ENCODE peak calls at places on chromosomes 5 and 9, in six cellular contexts. One of them, this sample, is unnamed. For H3K9me3, the result is how much of the 10 kb centered on the place peaks cover.

GRCh38 chr9:36018755-36019720 is 17.7 kb upstream of the RECK start:
- DNase-seq in mammary epithelial cell: no peak
- DNase-seq in stomach: no peak
- DNase-seq in mucosa of descending colon: no peak
- DNase-seq in A549: no peak
- DNase-seq in body of pancreas: no peak
- DNase-seq in this sample: no peak

GRCh38 chr9:114709636-114710035 is 27.6 kb upstream of the TEX48 start:
- DNase-seq in mammary epithelial cell: no peak
- DNase-seq in stomach: no peak
- DNase-seq in mucosa of descending colon: no peak
- DNase-seq in A549: no peak
- DNase-seq in body of pancreas: no peak
- DNase-seq in this sample: no peak

GRCh38 chr5:2124434-2124833 is 241.7 kb upstream of the IRX4 start:
- DNase-seq in mammary epithelial cell: no peak
- DNase-seq in stomach: no peak
- DNase-seq in mucosa of descending colon: no peak
- DNase-seq in A549: no peak
- DNase-seq in body of pancreas: no peak
- DNase-seq in this sample: no peak

GRCh38 chr9:31394040-31394473 is 990.4 kb upstream of the ACO1 start:
- DNase-seq in mammary epithelial cell: peak
- DNase-seq in stomach: no peak
- DNase-seq in mucosa of descending colon: no peak
- DNase-seq in A549: no peak
- DNase-seq in body of pancreas: no peak
- DNase-seq in this sample: no peak

GRCh38 chr5:1385395-1386273 is 40.7 kb upstream of the CLPTM1L start:
- DNase-seq in mammary epithelial cell: peak
- DNase-seq in stomach: peak
- DNase-seq in mucosa of descending colon: peak
- DNase-seq in A549: peak
- DNase-seq in body of pancreas: peak
- DNase-seq in this sample: peak

GRCh38 chr5:176638437-176638836 is 8.0 kb downstream of the EIF4E1B start:
- DNase-seq in mammary epithelial cell: no peak
- DNase-seq in stomach: no peak
- DNase-seq in mucosa of descending colon: no peak
- DNase-seq in A549: no peak
- DNase-seq in body of pancreas: no peak
- DNase-seq in this sample: no peak

GRCh38 chr5:127878174-127878750 is 175.1 kb downstream of the CCDC192 start:
- DNase-seq in mammary epithelial cell: peak
- DNase-seq in stomach: peak
- DNase-seq in mucosa of descending colon: peak
- DNase-seq in A549: peak
- DNase-seq in body of pancreas: peak
- DNase-seq in this sample: peak

GRCh38 chr9:89021154-89021803 is 30.0 kb downstream of the S1PR3 start:
- DNase-seq in mammary epithelial cell: peak
- DNase-seq in stomach: peak
- DNase-seq in mucosa of descending colon: no peak
- DNase-seq in A549: peak
- DNase-seq in body of pancreas: peak
- DNase-seq in this sample: no peak

GRCh38 chr5:176541338-176542134 is 4.3 kb upstream of the RNF44 start:
- DNase-seq in mammary epithelial cell: peak
- DNase-seq in stomach: peak
- DNase-seq in mucosa of descending colon: peak
- DNase-seq in A549: peak
- DNase-seq in body of pancreas: no peak
- DNase-seq in this sample: peak

GRCh38 chr9:98365227-98365669 is 109.8 kb upstream of the TBC1D2 start:
- DNase-seq in mammary epithelial cell: peak
- DNase-seq in stomach: no peak
- DNase-seq in mucosa of descending colon: no peak
- DNase-seq in A549: peak
- DNase-seq in body of pancreas: no peak
- DNase-seq in this sample: peak

GRCh38 chr5:10460252-10460906 is 18.7 kb downstream of the ROPN1L start:
- DNase-seq in mammary epithelial cell: no peak
- DNase-seq in stomach: peak
- DNase-seq in mucosa of descending colon: peak
- DNase-seq in A549: peak
- DNase-seq in body of pancreas: peak
- DNase-seq in this sample: no peak

GRCh38 chr5:80835128-80835527 is 125.0 kb upstream of the RASGRF2 start:
- DNase-seq in mammary epithelial cell: no peak
- DNase-seq in stomach: no peak
- DNase-seq in mucosa of descending colon: no peak
- DNase-seq in A549: no peak
- DNase-seq in body of pancreas: no peak
- DNase-seq in this sample: no peak

GRCh38 chr5:93246093-93246855 is 334.7 kb downstream of the NR2F1-AS1 start:
- DNase-seq in mammary epithelial cell: no peak
- DNase-seq in stomach: no peak
- DNase-seq in mucosa of descending colon: no peak
- DNase-seq in A549: peak
- DNase-seq in body of pancreas: no peak
- DNase-seq in this sample: no peak

GRCh38 chr5:137734962-137735530 is 843 bp downstream of the KLHL3 start:
- DNase-seq in mammary epithelial cell: peak
- DNase-seq in stomach: peak
- DNase-seq in mucosa of descending colon: peak
- DNase-seq in A549: no peak
- DNase-seq in body of pancreas: peak
- DNase-seq in this sample: no peak

GRCh38 chr9:133210202-133210532 is 1.1 kb upstream of the OBP2B start:
- DNase-seq in mammary epithelial cell: peak
- DNase-seq in stomach: peak
- DNase-seq in mucosa of descending colon: no peak
- DNase-seq in A549: no peak
- DNase-seq in body of pancreas: peak
- DNase-seq in this sample: no peak

GRCh38 chr5:132678735-132679134 is 4.9 kb downstream of the IL4 start:
- DNase-seq in mammary epithelial cell: no peak
- DNase-seq in stomach: no peak
- DNase-seq in mucosa of descending colon: no peak
- DNase-seq in A549: no peak
- DNase-seq in body of pancreas: no peak
- DNase-seq in this sample: no peak

GRCh38 chr5:14713476-14714384 is 49.2 kb downstream of the OTULIN start:
- DNase-seq in mammary epithelial cell: no peak
- DNase-seq in stomach: no peak
- DNase-seq in mucosa of descending colon: no peak
- DNase-seq in A549: no peak
- DNase-seq in body of pancreas: no peak
- DNase-seq in this sample: no peak

GRCh38 chr5:101611039-101611438 is 685.0 kb downstream of the SLCO4C1 start:
- DNase-seq in mammary epithelial cell: no peak
- DNase-seq in stomach: no peak
- DNase-seq in mucosa of descending colon: no peak
- DNase-seq in A549: no peak
- DNase-seq in body of pancreas: no peak
- DNase-seq in this sample: no peak

DNA sequence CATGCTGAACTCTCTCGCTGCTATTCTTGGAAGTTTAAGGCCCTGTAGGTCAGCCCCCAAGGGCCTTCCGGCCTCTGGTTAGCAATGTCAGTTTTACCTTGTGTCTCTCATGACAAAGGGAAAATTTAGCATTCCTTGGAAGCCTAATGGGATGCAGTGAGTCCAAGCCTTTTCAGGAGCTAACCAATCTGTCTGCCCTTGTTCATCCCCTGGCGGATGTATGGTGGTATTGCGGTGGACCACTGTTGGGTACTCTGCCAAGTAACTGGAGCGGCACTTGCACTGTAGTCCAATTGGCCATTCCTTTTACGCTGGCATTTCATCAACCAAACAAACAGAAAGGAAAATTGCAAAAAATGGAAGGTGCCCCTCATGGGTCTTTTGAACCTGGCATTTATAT is 318.4 kb upstream of the NMUR2 start:
- DNase-seq in mammary epithelial cell: no peak
- DNase-seq in stomach: no peak
- DNase-seq in mucosa of descending colon: no peak
- DNase-seq in A549: no peak
- DNase-seq in body of pancreas: no peak
- DNase-seq in this sample: no peak
- TF ChIP-seq CTCF in mammary epithelial cell: no peak
- TF ChIP-seq CTCF in stomach: no peak
- TF ChIP-seq CTCF in mucosa of descending colon: no peak
- TF ChIP-seq CTCF in A549: no peak
- TF ChIP-seq CTCF in body of pancreas: no peak
- TF ChIP-seq CTCF in this sample: no peak

GRCh38 chr5:179089502-179089901 is 29.3 kb downstream of the ZNF354C start:
- DNase-seq in mammary epithelial cell: no peak
- DNase-seq in stomach: no peak
- DNase-seq in mucosa of descending colon: no peak
- DNase-seq in A549: no peak
- DNase-seq in body of pancreas: no peak
- DNase-seq in this sample: no peak
- H3K9me3 ChIP-seq in mammary epithelial cell: under half
- H3K9me3 ChIP-seq in stomach: half or more
- H3K9me3 ChIP-seq in mucosa of descending colon: half or more
- H3K9me3 ChIP-seq in A549: under half
- H3K9me3 ChIP-seq in body of pancreas: under half
- H3K9me3 ChIP-seq in this sample: under half

GRCh38 chr9:121499177-121499426 is 542 bp downstream of the GGTA1 start:
- DNase-seq in mammary epithelial cell: no peak
- DNase-seq in stomach: no peak
- DNase-seq in mucosa of descending colon: peak
- DNase-seq in A549: no peak
- DNase-seq in body of pancreas: no peak
- DNase-seq in this sample: no peak

GRCh38 chr9:121500165-121500478 is 478 bp upstream of the GGTA1 start:
- DNase-seq in mammary epithelial cell: no peak
- DNase-seq in stomach: no peak
- DNase-seq in mucosa of descending colon: no peak
- DNase-seq in A549: no peak
- DNase-seq in body of pancreas: no peak
- DNase-seq in this sample: no peak

GRCh38 chr9:121499427-121500164 is at the start of gene GGTA1:
- DNase-seq in mammary epithelial cell: peak
- DNase-seq in stomach: peak
- DNase-seq in mucosa of descending colon: peak
- DNase-seq in A549: peak
- DNase-seq in body of pancreas: peak
- DNase-seq in this sample: no peak

GRCh38 chr9:121498487-121499176 is 1.0 kb downstream of the GGTA1 start:
- DNase-seq in mammary epithelial cell: peak
- DNase-seq in stomach: peak
- DNase-seq in mucosa of descending colon: peak
- DNase-seq in A549: peak
- DNase-seq in body of pancreas: no peak
- DNase-seq in this sample: peak

GRCh38 chr9:121498150-121498486 is 1.5 kb downstream of the GGTA1 start:
- DNase-seq in mammary epithelial cell: peak
- DNase-seq in stomach: peak
- DNase-seq in mucosa of descending colon: no peak
- DNase-seq in A549: peak
- DNase-seq in body of pancreas: peak
- DNase-seq in this sample: peak
- TF ChIP-seq CTCF in mammary epithelial cell: peak
- TF ChIP-seq CTCF in stomach: peak
- TF ChIP-seq CTCF in mucosa of descending colon: peak
- TF ChIP-seq CTCF in A549: peak
- TF ChIP-seq CTCF in body of pancreas: peak
- TF ChIP-seq CTCF in this sample: peak

GRCh38 chr5:141319699-141320098 is 885 bp downstream of the TAF7 start:
- DNase-seq in mammary epithelial cell: no peak
- DNase-seq in stomach: no peak
- DNase-seq in mucosa of descending colon: no peak
- DNase-seq in A549: no peak
- DNase-seq in body of pancreas: no peak
- DNase-seq in this sample: no peak
- H3K9me3 ChIP-seq in mammary epithelial cell: half or more
- H3K9me3 ChIP-seq in stomach: half or more
- H3K9me3 ChIP-seq in mucosa of descending colon: half or more
- H3K9me3 ChIP-seq in A549: half or more
- H3K9me3 ChIP-seq in body of pancreas: under half
- H3K9me3 ChIP-seq in this sample: under half

DNA sequence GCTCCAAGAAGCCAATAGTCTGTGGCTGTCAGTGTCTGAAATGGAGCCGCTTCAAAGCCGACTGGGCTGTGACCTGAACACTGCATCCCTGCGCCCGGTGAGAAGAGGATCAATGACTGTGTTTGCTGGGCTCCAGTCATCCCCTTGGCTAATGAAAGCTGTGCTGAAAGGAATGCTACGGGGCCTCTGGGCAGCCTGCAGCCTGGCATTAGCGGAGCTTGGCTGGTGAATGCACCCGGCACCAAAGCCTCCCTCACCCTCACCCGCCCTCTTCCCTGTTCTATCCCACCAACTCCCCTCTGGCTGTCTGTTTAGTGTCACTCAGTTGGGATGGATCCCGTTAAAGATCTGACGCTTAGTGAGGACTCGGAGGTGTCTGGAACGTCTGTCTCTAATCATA is 355.3 kb downstream of the BNC2 start:
- DNase-seq in mammary epithelial cell: no peak
- DNase-seq in stomach: no peak
- DNase-seq in mucosa of descending colon: no peak
- DNase-seq in A549: no peak
- DNase-seq in body of pancreas: no peak
- DNase-seq in this sample: no peak
- TF ChIP-seq CTCF in mammary epithelial cell: no peak
- TF ChIP-seq CTCF in stomach: no peak
- TF ChIP-seq CTCF in mucosa of descending colon: no peak
- TF ChIP-seq CTCF in A549: no peak
- TF ChIP-seq CTCF in body of pancreas: no peak
- TF ChIP-seq CTCF in this sample: no peak

DNA sequence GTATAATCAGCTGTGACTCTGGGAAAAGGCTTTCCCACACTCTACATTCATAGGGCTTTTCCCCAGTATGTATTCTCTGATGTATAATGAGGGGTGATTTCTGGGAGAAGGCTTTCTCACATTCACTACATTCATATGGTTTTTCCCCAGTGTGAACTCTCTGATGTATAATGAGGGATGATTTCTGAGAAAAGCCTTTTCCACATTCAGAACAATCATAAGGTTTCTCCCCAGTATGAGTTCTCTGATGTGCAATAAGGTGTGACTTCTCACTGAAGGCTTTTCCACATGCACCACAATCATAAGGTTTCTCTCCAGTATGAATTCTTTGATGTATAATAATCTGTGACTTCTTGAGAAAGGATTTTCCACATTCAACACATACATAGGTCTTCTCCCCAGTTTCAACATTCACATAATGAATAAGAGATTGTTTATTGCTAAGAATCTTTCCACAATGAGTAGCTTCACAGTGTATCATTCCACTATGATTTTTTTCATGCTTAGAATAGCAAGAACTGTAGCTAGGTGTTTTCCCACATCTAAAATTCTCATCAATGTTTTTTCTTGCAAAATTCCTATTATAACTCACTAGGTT is 26.7 kb upstream of the ZNF300 start:
- DNase-seq in mammary epithelial cell: no peak
- DNase-seq in stomach: no peak
- DNase-seq in mucosa of descending colon: no peak
- DNase-seq in A549: no peak
- DNase-seq in body of pancreas: no peak
- DNase-seq in this sample: no peak
- H3K9me3 ChIP-seq in mammary epithelial cell: under half
- H3K9me3 ChIP-seq in stomach: half or more
- H3K9me3 ChIP-seq in mucosa of descending colon: half or more
- H3K9me3 ChIP-seq in A549: half or more
- H3K9me3 ChIP-seq in body of pancreas: under half
- H3K9me3 ChIP-seq in this sample: half or more

This sample was measured in Caco-2.